ENCODE peak calls at places on chromosome 7, in ten cellular contexts. J, D, K, M, Z, Y, E, B, T and N are unnamed samples.

GRCh38 chr7:47402941-47403340 is 179.0 kb downstream of the TNS3 start:
- DNase-seq in Y (peak; percentile 33), T (no peak), Z (peak; percentile 45), B (no peak), K (peak; percentile 54), M (no peak), J (peak; percentile 15), E (no peak), D (no peak), N (peak; percentile 65)

GRCh38 chr7:11082552-11083213 is 109.0 kb downstream of the PHF14 start:
- DNase-seq in E (peak; percentile 9), M (no peak), T (peak; percentile 21), B (no peak), K (no peak), Z (no peak), D (no peak), Y (no peak), J (peak; percentile 27), N (no peak)

GRCh38 chr7:40714338-40715052 is 579.7 kb downstream of the SUGCT start:
- DNase-seq in E (no peak), K (no peak), B (no peak), Z (no peak), J (no peak), Y (no peak), D (no peak), T (no peak), M (no peak), N (no peak)

GRCh38 chr7:22823142-22823497 is 471 bp upstream of the TOMM7 start:
- DNase-seq in J (no peak), Y (no peak), M (no peak), T (no peak), Z (no peak), D (no peak), B (no peak), K (no peak), E (no peak), N (no peak)

GRCh38 chr7:95840953-95841950 is 68.9 kb downstream of the DYNC1I1 start:
- DNase-seq in Z (no peak), D (peak; percentile 50), B (no peak), K (no peak), T (no peak), Y (peak; percentile 79), J (peak; percentile 31), M (peak; percentile 85), E (peak; percentile 3), N (no peak)

GRCh38 chr7:134513169-134513752 is 14.1 kb upstream of the AKR1B10 start:
- DNase-seq in T (peak; percentile 75), D (peak; percentile 58), Z (peak; percentile 81), K (no peak), B (no peak), J (peak; percentile 66), Y (peak; percentile 83), E (peak; percentile 71), M (peak; percentile 38), N (no peak)

GRCh38 chr7:41733063-41733398 is 30.1 kb upstream of the INHBA start:
- DNase-seq in T (no peak), E (no peak), Z (no peak), D (no peak), B (no peak), Y (no peak), K (no peak), J (no peak), M (no peak), N (no peak)

GRCh38 chr7:96127746-96128145 is 194.2 kb downstream of the SLC25A13 start:
- DNase-seq in B (no peak), J (peak; percentile 70), M (no peak), T (no peak), K (no peak), Y (no peak), D (no peak), E (peak; percentile 27), Z (no peak), N (no peak)

GRCh38 chr7:35551682-35552081 is 143.3 kb downstream of the HERPUD2 start:
- DNase-seq in Y (peak; percentile 41), J (no peak), E (no peak), T (no peak), K (no peak), D (no peak), M (no peak), Z (peak; percentile 34), B (no peak), N (no peak)

GRCh38 chr7:35571596-35572240 is 123.2 kb downstream of the HERPUD2 start:
- DNase-seq in B (no peak), Z (no peak), Y (no peak), M (no peak), D (no peak), E (no peak), J (no peak), K (no peak), T (no peak), N (no peak)

GRCh38 chr7:64618785-64619456 is 47.0 kb upstream of the ZNF107 start:
- DNase-seq in Y (peak; percentile 80), M (peak; percentile 18), E (peak; percentile 69), J (peak; percentile 44), Z (no peak), K (no peak), D (peak; percentile 72), T (peak; percentile 69), B (no peak), N (no peak)

GRCh38 chr7:98252655-98253054 is 623 bp upstream of the TECPR1 start:
- DNase-seq in K (no peak), J (no peak), B (no peak), D (no peak), Z (peak; percentile 59), M (no peak), Y (no peak), E (peak; percentile 11), T (no peak), N (no peak)
- TF ChIP-seq CTCF in K (no peak), J (no peak), B (no peak), D (no peak), Z (no peak), M (no peak), Y (no peak), E (no peak), T (no peak), N (no peak)

GRCh38 chr7:141014523-141015395 is at the start of gene MRPS33:
- DNase-seq in E (peak; percentile 97), D (peak; percentile 98), K (peak; percentile 95), T (peak; percentile 97), B (peak; percentile 79), M (peak; percentile 98), Y (peak; percentile 99), Z (peak; percentile 98), J (peak; percentile 98), N (peak; percentile 97)
- TF ChIP-seq CTCF in E (peak; percentile 50), D (peak; percentile 88), K (peak; percentile 33), T (peak; percentile 25), B (peak; percentile 87), M (peak; percentile 58), Y (peak; percentile 70), Z (no peak), J (peak; percentile 77), N (peak; percentile 39)

DNA sequence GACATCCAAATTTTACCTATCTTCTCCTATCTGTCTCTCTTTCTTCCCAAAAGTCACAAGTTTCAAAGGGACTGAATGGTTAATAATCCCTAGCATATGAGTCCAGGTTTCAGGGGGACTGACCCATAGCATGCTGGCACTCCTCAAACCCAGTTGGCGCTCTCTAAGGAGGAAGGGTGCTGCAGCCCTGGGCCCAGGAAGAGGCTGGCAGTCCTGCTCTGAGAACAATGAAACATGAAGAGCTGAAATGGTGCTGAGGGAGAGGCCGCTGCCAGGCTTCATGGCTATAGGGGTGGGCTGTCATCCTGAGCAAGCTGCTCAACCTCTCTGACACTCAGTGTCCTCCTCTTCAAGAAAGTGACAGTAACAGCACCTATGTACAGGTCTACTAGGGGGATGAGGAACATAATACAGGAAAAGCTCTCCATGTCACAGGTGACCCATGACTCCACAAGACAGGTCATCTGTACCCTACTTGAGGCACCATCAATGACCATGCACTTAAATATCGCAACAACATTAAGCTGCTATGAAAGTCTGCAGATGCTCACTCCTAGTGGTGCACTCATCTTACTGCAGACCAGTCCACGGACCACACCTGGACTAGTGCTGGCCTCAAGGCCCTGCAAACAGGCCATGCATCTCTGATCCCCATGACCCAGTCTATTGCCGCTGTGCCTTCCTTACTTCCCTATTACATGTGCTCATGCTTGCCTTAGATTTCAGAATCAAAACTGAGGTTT is 17.0 kb downstream of the COBL start:
- DNase-seq in Y (no peak), M (no peak), E (no peak), Z (peak; percentile 7), D (no peak), B (no peak), K (no peak), T (no peak), J (no peak), N (no peak)
- TF ChIP-seq CTCF in Y (peak; percentile 49), M (no peak), E (no peak), Z (no peak), D (no peak), B (no peak), K (no peak), T (no peak), J (peak; percentile 16), N (no peak)

DNA sequence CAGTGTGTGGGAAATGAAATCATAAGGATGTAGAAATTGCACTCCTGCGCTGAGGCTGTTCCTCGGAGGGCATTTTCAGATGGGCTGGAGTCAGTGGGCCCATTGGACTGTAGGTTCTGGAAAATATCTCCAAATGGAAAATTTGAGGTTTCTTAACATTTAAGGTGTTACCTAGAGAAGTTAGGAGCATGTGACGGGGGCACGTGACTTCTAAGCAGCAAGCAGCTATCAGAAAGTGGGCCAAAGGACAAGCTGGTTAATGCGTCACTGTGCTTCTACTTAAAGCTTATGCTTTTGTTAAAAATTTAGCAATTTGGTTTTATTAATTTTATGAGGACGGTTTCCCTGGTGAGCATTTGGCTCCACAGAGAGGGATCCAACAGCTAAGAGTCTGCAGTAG is 298.7 kb downstream of the DPP6 start:
- DNase-seq in T (no peak), D (no peak), Y (no peak), M (no peak), J (no peak), Z (no peak), K (no peak), B (no peak), E (no peak), N (no peak)
- TF ChIP-seq CTCF in T (no peak), D (no peak), Y (no peak), M (no peak), J (no peak), Z (no peak), K (no peak), B (no peak), E (no peak), N (no peak)